ENCODE peak calls at places on chromosomes 6 and 20, in eight cellular contexts. K is fibroblast of lung; M is stimulated activated CD4-positive, alpha-beta T cell treated with anti-CD3 and anti-CD28 coated beads, Interleukin-12 subunit alpha, Interleukin-12 subunit beta, amount 100 ng/mL, for 4 hours; Y is cerebellar cortex; H is NCI-H460; F is activated CD4-positive, alpha-beta T cell treated with anti-CD3 and anti-CD28 coated beads, Interleukin-2, amount 10 ng/mL, durations not matched to agents 7 days and 5 days; L is epithelial cell of proximal tubule; R is cardiac fibroblast. S is an unnamed sample.

GRCh38 chr20:32160341-32160740 is 47.2 kb downstream of the PLAGL2 start:
- DNase-seq in H (no peak), L (no peak), Y (no peak), M (no peak), K (no peak), F (no peak), R (no peak), S (no peak)

GRCh38 chr6:20313960-20314530 is 87.6 kb upstream of the E2F3 start:
- DNase-seq in R (no peak), L (no peak), Y (no peak), M (no peak), F (no peak), K (no peak), H (no peak), S (no peak)

GRCh38 chr20:36470482-36471062 is 70.7 kb upstream of the MYL9 start:
- DNase-seq in L (no peak), F (no peak), M (no peak), R (no peak), H (no peak), K (no peak), Y (no peak), S (no peak)

GRCh38 chr20:5821627-5822215 is 71.5 kb downstream of the SHLD1 start:
- DNase-seq in H (no peak), Y (no peak), F (no peak), L (no peak), M (no peak), R (no peak), K (no peak), S (no peak)

GRCh38 chr6:142851601-142852000 is 93.4 kb downstream of the HIVEP2 start:
- DNase-seq in Y (no peak), R (no peak), M (no peak), L (no peak), H (no peak), F (no peak), K (no peak), S (peak)

GRCh38 chr20:4160761-4161305 is 145.5 kb upstream of the RNF24 start:
- DNase-seq in L (no peak), R (peak), H (no peak), M (no peak), Y (no peak), F (peak), K (peak), S (no peak)

GRCh38 chr6:36692220-36692619 is 5.4 kb upstream of the RAB44 start:
- DNase-seq in F (peak), R (no peak), Y (no peak), M (no peak), L (no peak), H (no peak), K (no peak), S (no peak)

GRCh38 chr20:44204156-44204831 is 6.3 kb downstream of the OSER1 start:
- DNase-seq in Y (no peak), L (peak), H (peak), R (peak), F (no peak), K (peak), M (no peak), S (peak)

GRCh38 chr6:33091957-33092356 is 16.2 kb downstream of the HLA-DPB1 start:
- DNase-seq in L (no peak), H (no peak), R (no peak), K (no peak), M (peak), F (peak), Y (no peak), S (no peak)

GRCh38 chr6:149995971-149996370 is 29.4 kb downstream of the RAET1L start:
- DNase-seq in R (no peak), L (no peak), M (no peak), F (no peak), K (no peak), H (no peak), Y (no peak), S (no peak)

GRCh38 chr6:167581637-167582036 is 245.1 kb upstream of the AFDN start:
- DNase-seq in H (no peak), Y (no peak), R (no peak), M (no peak), F (no peak), L (no peak), K (no peak), S (no peak)

GRCh38 chr20:7851031-7851490 is 89.2 kb downstream of the HAO1 start:
- DNase-seq in R (no peak), H (no peak), K (peak), Y (no peak), L (peak), M (no peak), F (no peak), S (peak)

GRCh38 chr20:32966382-32966781 is 37.9 kb downstream of the SUN5 start:
- DNase-seq in R (no peak), H (no peak), K (no peak), F (no peak), L (no peak), Y (no peak), M (no peak), S (no peak)

GRCh38 chr20:46894579-46894958 is at the start of gene EYA2:
- DNase-seq in Y (no peak), K (peak), H (no peak), F (no peak), M (no peak), L (no peak), R (no peak), S (no peak)

GRCh38 chr6:157962601-157963084 is 19.0 kb upstream of the SYNJ2 start:
- DNase-seq in L (no peak), H (no peak), Y (no peak), K (peak), F (peak), R (peak), M (no peak), S (peak)

S was measured in EL.